ENCODE peak calls at places on chromosomes 7 and 10, in five cellular contexts. L, G, Z, B and H are unnamed samples.

GRCh38 chr7:137017221-137017620 is 148.8 kb downstream of the CHRM2 start:
- DNase-seq in L (no peak), G (no peak), Z (no peak), B (no peak), H (no peak)

GRCh38 chr7:76108540-76109233 is 60.8 kb downstream of the MDH2 start:
- DNase-seq in L (peak), G (no peak), Z (no peak), B (peak), H (no peak)

GRCh38 chr7:111025013-111025412 is 65.9 kb upstream of the LRRN3 start:
- DNase-seq in L (no peak), G (no peak), Z (no peak), B (no peak), H (no peak)

GRCh38 chr10:2144584-2144983 is 407.3 kb upstream of the ADARB2 start:
- DNase-seq in L (no peak), G (no peak), Z (no peak), B (no peak), H (no peak)

GRCh38 chr7:100835903-100836811 is 8.8 kb upstream of the EPHB4 start:
- DNase-seq in L (no peak), G (no peak), Z (no peak), B (no peak), H (no peak)

GRCh38 chr10:126905776-126906703 is 812 bp downstream of the DOCK1 start:
- DNase-seq in L (no peak), G (no peak), Z (peak), B (no peak), H (no peak)

GRCh38 chr7:37065779-37066271 is 341.5 kb upstream of the AOAH start:
- DNase-seq in L (no peak), G (no peak), Z (peak), B (no peak), H (no peak)

GRCh38 chr7:39892361-39892760 is 57.7 kb upstream of the CDK13 start:
- DNase-seq in L (no peak), G (no peak), Z (no peak), B (no peak), H (no peak)

GRCh38 chr7:79290841-79291497 is 162.5 kb downstream of the MAGI2 start:
- DNase-seq in L (no peak), G (no peak), Z (no peak), B (no peak), H (no peak)

GRCh38 chr7:66904063-66904593 is 16.9 kb upstream of the TMEM248 start:
- DNase-seq in L (no peak), G (no peak), Z (no peak), B (no peak), H (no peak)

GRCh38 chr10:44830022-44830421 is 81.1 kb upstream of the TMEM72 start:
- DNase-seq in L (no peak), G (no peak), Z (no peak), B (no peak), H (no peak)

GRCh38 chr7:133530682-133531081 is 277.8 kb downstream of the EXOC4 start:
- DNase-seq in L (no peak), G (no peak), Z (peak), B (no peak), H (no peak)

GRCh38 chr7:115838829-115839228 is 191.7 kb downstream of the TFEC start:
- DNase-seq in L (no peak), G (no peak), Z (no peak), B (no peak), H (no peak)

GRCh38 chr7:25805027-25805687 is 346.8 kb upstream of the NFE2L3 start:
- DNase-seq in L (no peak), G (no peak), Z (no peak), B (peak), H (no peak)

GRCh38 chr10:78146200-78146599 is 112.5 kb downstream of the RPS24 start:
- DNase-seq in L (no peak), G (no peak), Z (no peak), B (no peak), H (no peak)

GRCh38 chr10:24957624-24958435 is 5.4 kb upstream of the PRTFDC1 start:
- DNase-seq in L (no peak), G (no peak), Z (peak), B (no peak), H (no peak)

GRCh38 chr10:69969961-69970360 is 82.7 kb upstream of the MACROH2A2 start:
- DNase-seq in L (no peak), G (no peak), Z (no peak), B (no peak), H (no peak)

GRCh38 chr10:67790534-67791408 is 47.2 kb downstream of the DNAJC12 start:
- DNase-seq in L (peak), G (no peak), Z (peak), B (no peak), H (peak)

GRCh38 chr7:99707096-99707495 is 27.3 kb upstream of the CYP3A5 start:
- DNase-seq in L (no peak), G (no peak), Z (no peak), B (no peak), H (no peak)

GRCh38 chr10:124300224-124300623 is 118.5 kb downstream of the OAT start:
- DNase-seq in L (no peak), G (no peak), Z (no peak), B (no peak), H (no peak)

GRCh38 chr10:71663311-71663710 is 56.3 kb downstream of the C10orf105 start:
- DNase-seq in L (no peak), G (no peak), Z (no peak), B (no peak), H (no peak)

GRCh38 chr10:91689731-91690168 is 56.9 kb upstream of the PPP1R3C start:
- DNase-seq in L (no peak), G (no peak), Z (peak), B (no peak), H (no peak)

GRCh38 chr10:96339956-96340904 is 18.6 kb downstream of the OPALIN start:
- DNase-seq in L (peak), G (peak), Z (peak), B (peak), H (peak)

GRCh38 chr10:33559105-33559504 is 224.6 kb upstream of the NRP1 start:
- DNase-seq in L (no peak), G (no peak), Z (no peak), B (no peak), H (no peak)

GRCh38 chr7:48274662-48275061 is 103.4 kb downstream of the ABCA13 start:
- DNase-seq in L (no peak), G (no peak), Z (no peak), B (no peak), H (no peak)

GRCh38 chr7:80151274-80151665 is 16.6 kb downstream of the GNAI1 start:
- DNase-seq in L (no peak), G (no peak), Z (peak), B (no peak), H (no peak)

GRCh38 chr10:65341323-65341922 is 1584.4 kb upstream of the LRRTM3 start:
- DNase-seq in L (no peak), G (no peak), Z (peak), B (no peak), H (no peak)

GRCh38 chr10:613217-613616 is 76.3 kb downstream of the DIP2C start:
- DNase-seq in L (no peak), G (no peak), Z (no peak), B (peak), H (no peak)

GRCh38 chr7:116280803-116281202 is 70.5 kb downstream of the TES start:
- DNase-seq in L (no peak), G (no peak), Z (no peak), B (no peak), H (no peak)

GRCh38 chr7:54967384-54967783 is 51.4 kb upstream of the EGFR start:
- DNase-seq in L (no peak), G (no peak), Z (peak), B (no peak), H (no peak)

GRCh38 chr10:123424537-123424936 is 241.6 kb upstream of the GPR26 start:
- DNase-seq in L (no peak), G (no peak), Z (no peak), B (no peak), H (no peak)

GRCh38 chr10:10830316-10831061 is 187.2 kb upstream of the CELF2 start:
- DNase-seq in L (no peak), G (no peak), Z (no peak), B (no peak), H (no peak)

GRCh38 chr7:52270301-52270700 is 765.1 kb upstream of the POM121L12 start:
- DNase-seq in L (no peak), G (no peak), Z (no peak), B (no peak), H (no peak)

GRCh38 chr10:85420501-85421191 is 945.9 kb downstream of the GRID1 start:
- DNase-seq in L (no peak), G (no peak), Z (no peak), B (no peak), H (no peak)

GRCh38 chr7:156547884-156548561 is 92.6 kb upstream of the RNF32 start:
- DNase-seq in L (no peak), G (no peak), Z (no peak), B (no peak), H (no peak)

GRCh38 chr10:86658261-86658741 is 4.0 kb downstream of the OPN4 start:
- DNase-seq in L (no peak), G (no peak), Z (no peak), B (no peak), H (no peak)

GRCh38 chr7:24587853-24588252 is 14.6 kb downstream of the PALS2 start:
- DNase-seq in L (no peak), G (no peak), Z (peak), B (no peak), H (no peak)

GRCh38 chr10:113015201-113015600 is 65.2 kb downstream of the TCF7L2 start:
- DNase-seq in L (no peak), G (no peak), Z (no peak), B (no peak), H (no peak)

GRCh38 chr7:608361-608760 is 88.7 kb upstream of the PDGFA start:
- DNase-seq in L (no peak), G (no peak), Z (no peak), B (no peak), H (no peak)

GRCh38 chr10:86711957-86712708 is 43.8 kb downstream of the LDB3 start:
- DNase-seq in L (no peak), G (peak), Z (no peak), B (no peak), H (no peak)